ENCODE peak calls at places on chromosomes 3 and 15, in five cellular contexts. Y is CD4-positive, alpha-beta T cell; J is activated gamma-delta T cell treated with anti-CD3 and anti-CD28 coated beads, Interleukin-2, amount 50 U/mL, for 16 hours; B is uterus; Z is adipocyte. X is an unnamed sample.
A peak's percentile ranks its signal among the peaks of the same experiment; 100 is the strongest.

GRCh38 chr3:42914771-42915515 is 9.0 kb downstream of the ZNF662 start:
- DNase-seq in Y (no peak), J (no peak), B (no peak), Z (no peak), X (no peak)

GRCh38 chr3:171776839-171777607 is 33.3 kb downstream of the PLD1 start:
- DNase-seq in Y (no peak), J (no peak), B (no peak), Z (no peak), X (no peak)

GRCh38 chr3:9681011-9681722 is 22.5 kb upstream of the CPNE9 start:
- DNase-seq in Y (no peak), J (no peak), B (no peak), Z (no peak), X (no peak)

GRCh38 chr3:11306815-11307589 is 34.8 kb downstream of the ATG7 start:
- DNase-seq in Y (no peak), J (peak; percentile 19), B (no peak), Z (no peak), X (no peak)

GRCh38 chr3:134030382-134030753 is 643 bp upstream of the SLCO2A1 start:
- DNase-seq in Y (no peak), J (no peak), B (no peak), Z (no peak), X (no peak)

GRCh38 chr15:66848116-66848515 is 146.1 kb downstream of the SMAD6 start:
- DNase-seq in Y (no peak), J (no peak), B (no peak), Z (no peak), X (no peak)

GRCh38 chr3:29618395-29619291 is 337.8 kb downstream of the RBMS3 start:
- DNase-seq in Y (no peak), J (no peak), B (no peak), Z (no peak), X (no peak)

GRCh38 chr3:184380627-184381260 is 890 bp downstream of the CHRD start:
- DNase-seq in Y (no peak), J (no peak), B (peak; percentile 47), Z (peak; percentile 18), X (no peak)

GRCh38 chr15:95086543-95087252 is 855.3 kb downstream of the MCTP2 start:
- DNase-seq in Y (no peak), J (no peak), B (no peak), Z (peak; percentile 64), X (no peak)

GRCh38 chr15:101288905-101289513 is 6.0 kb downstream of the SNRPA1 start:
- DNase-seq in Y (no peak), J (no peak), B (no peak), Z (peak; percentile 78), X (no peak)

GRCh38 chr3:170424879-170425278 is 6.2 kb downstream of the CLDN11 start:
- DNase-seq in Y (no peak), J (no peak), B (no peak), Z (no peak), X (no peak)

GRCh38 chr3:37864904-37865303 is 3.2 kb downstream of the CTDSPL start:
- DNase-seq in Y (no peak), J (no peak), B (no peak), Z (no peak), X (no peak)

GRCh38 chr3:186360779-186361178 is 1.3 kb downstream of the DGKG start:
- DNase-seq in Y (no peak), J (no peak), B (no peak), Z (no peak), X (peak; percentile 55)

GRCh38 chr3:136730595-136731273 is 21.4 kb downstream of the STAG1 start:
- DNase-seq in Y (no peak), J (no peak), B (no peak), Z (no peak), X (no peak)

GRCh38 chr15:98648654-98649537 is 557 bp downstream of the IGF1R start:
- DNase-seq in Y (no peak), J (no peak), B (peak; percentile 58), Z (peak; percentile 77), X (peak; percentile 63)

GRCh38 chr3:81516042-81516441 is 245.4 kb downstream of the GBE1 start:
- DNase-seq in Y (no peak), J (no peak), B (no peak), Z (no peak), X (no peak)

GRCh38 chr3:104878395-104878794 is 488.3 kb upstream of the ALCAM start:
- DNase-seq in Y (no peak), J (no peak), B (no peak), Z (peak; percentile 36), X (no peak)

GRCh38 chr3:142664311-142664710 is 59.5 kb upstream of the TRPC1 start:
- DNase-seq in Y (no peak), J (no peak), B (no peak), Z (no peak), X (no peak)

GRCh38 chr15:59332009-59332408 is 40.7 kb downstream of the MYO1E start:
- DNase-seq in Y (no peak), J (no peak), B (no peak), Z (no peak), X (no peak)

GRCh38 chr3:62046326-62046725 is 327.0 kb downstream of the FEZF2 start:
- DNase-seq in Y (no peak), J (no peak), B (no peak), Z (peak; percentile 31), X (no peak)

GRCh38 chr15:80396094-80396493 is 8.1 kb upstream of the ARNT2 start:
- DNase-seq in Y (no peak), J (no peak), B (no peak), Z (no peak), X (no peak)

GRCh38 chr3:46706771-46707582 is 5.8 kb downstream of the TMIE start:
- DNase-seq in Y (no peak), J (no peak), B (peak; percentile 12), Z (no peak), X (peak; percentile 9)

GRCh38 chr15:71999807-72000206 is 118.1 kb downstream of the MYO9A start:
- DNase-seq in Y (no peak), J (no peak), B (no peak), Z (no peak), X (no peak)

GRCh38 chr3:136465296-136465695 is 215.2 kb downstream of the PCCB start:
- DNase-seq in Y (no peak), J (no peak), B (no peak), Z (peak; percentile 28), X (no peak)

GRCh38 chr3:127717357-127718243 is 44.8 kb downstream of the ABTB1 start:
- DNase-seq in Y (no peak), J (no peak), B (no peak), Z (no peak), X (no peak)

GRCh38 chr3:50323092-50323600 is 601 bp upstream of the HYAL2 start:
- DNase-seq in Y (no peak), J (no peak), B (no peak), Z (no peak), X (peak; percentile 57)

GRCh38 chr3:50630916-50631315 is 14.0 kb downstream of the MAPKAPK3 start:
- DNase-seq in Y (no peak), J (no peak), B (no peak), Z (no peak), X (no peak)

GRCh38 chr15:65629548-65629947 is 7.8 kb downstream of the SLC24A1 start:
- DNase-seq in Y (no peak), J (no peak), B (no peak), Z (no peak), X (no peak)

GRCh38 chr3:149662240-149662887 is 4.5 kb upstream of the WWTR1 start:
- DNase-seq in Y (no peak), J (no peak), B (no peak), Z (no peak), X (no peak)

GRCh38 chr15:27804569-27805260 is 294.4 kb downstream of the OCA2 start:
- DNase-seq in Y (no peak), J (no peak), B (no peak), Z (no peak), X (no peak)

GRCh38 chr3:185423178-185423577 is 60.2 kb downstream of the MAP3K13 start:
- DNase-seq in Y (no peak), J (no peak), B (no peak), Z (peak; percentile 9), X (no peak)

GRCh38 chr3:113534365-113534764 is 2.0 kb downstream of the SIDT1 start:
- DNase-seq in Y (no peak), J (no peak), B (no peak), Z (no peak), X (no peak)

GRCh38 chr3:22979581-22979980 is 223.5 kb upstream of the UBE2E2 start:
- DNase-seq in Y (no peak), J (no peak), B (no peak), Z (peak; percentile 32), X (no peak)

GRCh38 chr3:156743859-156744258 is 69.5 kb downstream of the TIPARP start:
- DNase-seq in Y (no peak), J (no peak), B (no peak), Z (no peak), X (no peak)

GRCh38 chr3:79598594-79598993 is 169.2 kb downstream of the ROBO1 start:
- DNase-seq in Y (no peak), J (no peak), B (no peak), Z (no peak), X (no peak)

GRCh38 chr15:27059610-27060202 is 88.7 kb downstream of the GABRG3 start:
- DNase-seq in Y (no peak), J (no peak), B (no peak), Z (peak; percentile 1), X (no peak)

X was measured in heart left ventricle.